ENCODE peak calls at places on chromosome 10, in five cellular contexts. T, M, J, O and I are unnamed samples.

GRCh38 chr10:3043512-3044368 is 23.6 kb upstream of the PFKP start:
- DNase-seq in T (peak), M (peak), J (peak), O (peak), I (peak)

GRCh38 chr10:72574636-72575035 is 51.2 kb downstream of the MICU1 start:
- DNase-seq in T (no peak), M (no peak), J (no peak), O (peak), I (no peak)

GRCh38 chr10:125779403-125780327 is 4.0 kb upstream of the MMP21 start:
- DNase-seq in T (no peak), M (no peak), J (no peak), O (no peak), I (no peak)

GRCh38 chr10:60044221-60044620 is 137.9 kb upstream of the CCDC6 start:
- DNase-seq in T (no peak), M (no peak), J (no peak), O (no peak), I (no peak)

GRCh38 chr10:14926722-14927416 is 27.0 kb downstream of the DCLRE1C start:
- DNase-seq in T (no peak), M (no peak), J (no peak), O (no peak), I (no peak)

GRCh38 chr10:110508806-110509544 is 11.3 kb downstream of the DUSP5 start:
- DNase-seq in T (no peak), M (no peak), J (no peak), O (no peak), I (no peak)

GRCh38 chr10:111128331-111129167 is 51.7 kb downstream of the ADRA2A start:
- DNase-seq in T (no peak), M (peak), J (peak), O (no peak), I (peak)

GRCh38 chr10:129970404-129971364 is 6.6 kb upstream of the EBF3 start:
- DNase-seq in T (no peak), M (no peak), J (no peak), O (no peak), I (no peak)

GRCh38 chr10:100887761-100888296 is 24.9 kb upstream of the SLF2 start:
- DNase-seq in T (no peak), M (no peak), J (no peak), O (no peak), I (no peak)

GRCh38 chr10:118952493-118953295 is 76.8 kb upstream of the NANOS1 start:
- DNase-seq in T (no peak), M (no peak), J (no peak), O (no peak), I (no peak)

GRCh38 chr10:128360783-128361182 is 234.6 kb upstream of the MKI67 start:
- DNase-seq in T (no peak), M (no peak), J (no peak), O (no peak), I (no peak)

GRCh38 chr10:128013626-128014025 is 106.7 kb downstream of the PTPRE start:
- DNase-seq in T (no peak), M (no peak), J (no peak), O (no peak), I (no peak)

GRCh38 chr10:47400786-47401185 is 16.7 kb upstream of the ZNF488 start:
- DNase-seq in T (no peak), M (no peak), J (no peak), O (no peak), I (no peak)

GRCh38 chr10:112919721-112920120 is 30.3 kb upstream of the TCF7L2 start:
- DNase-seq in T (no peak), M (no peak), J (no peak), O (no peak), I (no peak)

GRCh38 chr10:35700490-35700887 is 58.4 kb upstream of the FZD8 start:
- DNase-seq in T (no peak), M (no peak), J (no peak), O (no peak), I (no peak)

GRCh38 chr10:99394761-99395386 is 35.5 kb downstream of the GOT1 start:
- DNase-seq in T (no peak), M (no peak), J (no peak), O (no peak), I (no peak)

GRCh38 chr10:3538291-3538849 is 246.6 kb downstream of the KLF6 start:
- DNase-seq in T (no peak), M (peak), J (no peak), O (no peak), I (no peak)

GRCh38 chr10:34723746-34724145 is 91.3 kb downstream of the PARD3 start:
- DNase-seq in T (no peak), M (peak), J (no peak), O (no peak), I (peak)

GRCh38 chr10:1163204-1163660 is 107.0 kb downstream of the WDR37 start:
- DNase-seq in T (no peak), M (no peak), J (no peak), O (no peak), I (no peak)

GRCh38 chr10:11301571-11302111 is 284.0 kb downstream of the CELF2 start:
- DNase-seq in T (no peak), M (no peak), J (no peak), O (no peak), I (no peak)

GRCh38 chr10:118907051-118907450 is 122.5 kb upstream of the NANOS1 start:
- DNase-seq in T (no peak), M (no peak), J (no peak), O (no peak), I (no peak)

GRCh38 chr10:61063035-61063434 is 119.0 kb upstream of the RHOBTB1 start:
- DNase-seq in T (no peak), M (no peak), J (no peak), O (peak), I (no peak)

GRCh38 chr10:3749597-3750351 is 35.2 kb downstream of the KLF6 start:
- DNase-seq in T (no peak), M (no peak), J (peak), O (peak), I (peak)

GRCh38 chr10:52807803-52808202 is 35.2 kb upstream of the MBL2 start:
- DNase-seq in T (no peak), M (no peak), J (no peak), O (no peak), I (no peak)

GRCh38 chr10:48713966-48714618 is 29.4 kb downstream of the WDFY4 start:
- DNase-seq in T (no peak), M (no peak), J (peak), O (peak), I (no peak)

GRCh38 chr10:75475470-75476182 is 44.2 kb downstream of the LRMDA start:
- DNase-seq in T (no peak), M (no peak), J (no peak), O (no peak), I (no peak)

GRCh38 chr10:36880898-36881297 is 244.5 kb upstream of the ANKRD30A start:
- DNase-seq in T (no peak), M (peak), J (no peak), O (no peak), I (peak)

GRCh38 chr10:79243211-79244067 is 103.8 kb upstream of the PPIF start:
- DNase-seq in T (peak), M (no peak), J (peak), O (peak), I (no peak)

GRCh38 chr10:78805176-78805575 is 263.6 kb upstream of the ZMIZ1 start:
- DNase-seq in T (no peak), M (peak), J (no peak), O (no peak), I (peak)

GRCh38 chr10:118017850-118018249 is 28.9 kb downstream of the RAB11FIP2 start:
- DNase-seq in T (no peak), M (peak), J (no peak), O (no peak), I (no peak)

GRCh38 chr10:130194991-130195645 is 58.9 kb downstream of the GLRX3 start:
- DNase-seq in T (no peak), M (no peak), J (no peak), O (no peak), I (no peak)

GRCh38 chr10:121357323-121357835 is 240.9 kb downstream of the FGFR2 start:
- DNase-seq in T (no peak), M (no peak), J (no peak), O (no peak), I (no peak)

GRCh38 chr10:117656385-117657367 is 114.1 kb downstream of the EMX2 start:
- DNase-seq in T (no peak), M (no peak), J (no peak), O (no peak), I (no peak)

GRCh38 chr10:7085913-7086589 is 324.8 kb downstream of the SFMBT2 start:
- DNase-seq in T (no peak), M (no peak), J (no peak), O (peak), I (no peak)